ENCODE peak calls at places on chromosomes 7 and 10, in four cellular contexts. P is tibial artery, F is mesendoderm, Q is ovary. O is an unnamed sample.

GRCh38 chr10:46050956-46051355 is 4.9 kb upstream of the MSMB start:
- DNase-seq in P (no peak), F (no peak), Q (no peak), O (no peak)

GRCh38 chr7:20306499-20306946 is 24.2 kb upstream of the ITGB8 start:
- DNase-seq in P (no peak), F (peak; percentile 98), Q (peak; percentile 13), O (no peak)

GRCh38 chr7:75739796-75740672 is 1.3 kb upstream of the HIP1 start:
- DNase-seq in P (no peak), F (peak; percentile 81), Q (no peak), O (no peak)

GRCh38 chr7:39910108-39910869 is 39.8 kb upstream of the CDK13 start:
- DNase-seq in P (no peak), F (no peak), Q (no peak), O (no peak)

GRCh38 chr7:151349507-151349853 is 7.9 kb downstream of the NUB1 start:
- DNase-seq in P (no peak), F (no peak), Q (no peak), O (no peak)

GRCh38 chr10:71829171-71829570 is 21.9 kb downstream of the PSAP start:
- DNase-seq in P (peak; percentile 77), F (no peak), Q (no peak), O (peak; percentile 81)

GRCh38 chr10:12510566-12510965 is 161.2 kb downstream of the CAMK1D start:
- DNase-seq in P (no peak), F (peak; percentile 51), Q (no peak), O (no peak)

GRCh38 chr7:127251048-127251451 is 1.7 kb downstream of the GRM8 start:
- DNase-seq in P (no peak), F (no peak), Q (no peak), O (no peak)

GRCh38 chr10:4527281-4527960 is 298.6 kb upstream of the AKR1E2 start:
- DNase-seq in P (no peak), F (no peak), Q (no peak), O (no peak)

GRCh38 chr10:112295853-112296830 is 12.9 kb downstream of the TECTB start:
- DNase-seq in P (no peak), F (no peak), Q (no peak), O (no peak)

GRCh38 chr10:56911906-56912480 is 550.9 kb upstream of the ZWINT start:
- DNase-seq in P (no peak), F (no peak), Q (no peak), O (no peak)

GRCh38 chr10:129780158-129780557 is 183.9 kb downstream of the EBF3 start:
- DNase-seq in P (peak; percentile 7), F (no peak), Q (no peak), O (no peak)

GRCh38 chr10:1378473-1378872 is 322.3 kb downstream of the WDR37 start:
- DNase-seq in P (no peak), F (no peak), Q (no peak), O (peak; percentile 12)

GRCh38 chr7:16646427-16647081 is 573 bp downstream of the BZW2 start:
- DNase-seq in P (no peak), F (peak; percentile 32), Q (no peak), O (peak; percentile 88)

GRCh38 chr7:112509390-112509789 is 28.6 kb downstream of the LSMEM1 start:
- DNase-seq in P (no peak), F (no peak), Q (no peak), O (no peak)

GRCh38 chr10:67622506-67622905 is 73.5 kb downstream of the CTNNA3 start:
- DNase-seq in P (no peak), F (no peak), Q (no peak), O (no peak)

GRCh38 chr10:32377458-32378370 is 30.8 kb upstream of the EPC1 start:
- DNase-seq in P (no peak), F (peak; percentile 49), Q (no peak), O (no peak)

GRCh38 chr10:6669269-6669859 is 89.3 kb upstream of the PRKCQ start:
- DNase-seq in P (no peak), F (peak; percentile 53), Q (no peak), O (no peak)

GRCh38 chr7:26612742-26613141 is 251.6 kb downstream of the SKAP2 start:
- DNase-seq in P (no peak), F (no peak), Q (no peak), O (no peak)

GRCh38 chr7:34057956-34058355 is 152.6 kb downstream of the BMPER start:
- DNase-seq in P (no peak), F (no peak), Q (no peak), O (no peak)

GRCh38 chr10:79070091-79070610 is 1.4 kb downstream of the ZMIZ1 start:
- DNase-seq in P (no peak), F (peak; percentile 52), Q (peak; percentile 70), O (peak; percentile 53)

GRCh38 chr10:11724938-11725776 is 17.0 kb upstream of the ECHDC3 start:
- DNase-seq in P (no peak), F (peak; percentile 64), Q (no peak), O (no peak)

GRCh38 chr7:28953628-28954027 is 4.5 kb downstream of the TRIL start:
- DNase-seq in P (no peak), F (no peak), Q (no peak), O (no peak)

GRCh38 chr10:11713963-11714362 is 28.2 kb upstream of the ECHDC3 start:
- DNase-seq in P (no peak), F (no peak), Q (no peak), O (no peak)

GRCh38 chr7:152464312-152465117 is 28.7 kb upstream of the KMT2C start:
- DNase-seq in P (peak; percentile 62), F (peak; percentile 75), Q (peak; percentile 84), O (peak; percentile 96)

GRCh38 chr7:67462781-67463191 is 466.2 kb downstream of the TYW1 start:
- DNase-seq in P (no peak), F (no peak), Q (peak; percentile 69), O (peak; percentile 48)

GRCh38 chr10:98435178-98435577 is 11.6 kb downstream of the HPS1 start:
- DNase-seq in P (no peak), F (no peak), Q (no peak), O (no peak)

GRCh38 chr10:70932415-70933196 is 44.2 kb upstream of the PCBD1 start:
- DNase-seq in P (no peak), F (no peak), Q (no peak), O (no peak)

GRCh38 chr10:102673961-102674511 is 29.8 kb downstream of the TRIM8 start:
- DNase-seq in P (peak; percentile 68), F (peak; percentile 75), Q (peak; percentile 58), O (no peak)

GRCh38 chr10:12214763-12215218 is 18.8 kb downstream of the CDC123 start:
- DNase-seq in P (no peak), F (peak; percentile 51), Q (no peak), O (no peak)

GRCh38 chr10:86047588-86047987 is 319.0 kb downstream of the GRID1 start:
- DNase-seq in P (no peak), F (no peak), Q (no peak), O (no peak)

GRCh38 chr7:95527033-95527775 is 41.5 kb downstream of the ASB4 start:
- DNase-seq in P (peak; percentile 32), F (peak; percentile 79), Q (peak; percentile 61), O (peak; percentile 39)

GRCh38 chr10:110083884-110084283 is 76.1 kb downstream of the ADD3 start:
- DNase-seq in P (no peak), F (no peak), Q (no peak), O (no peak)

GRCh38 chr10:88707429-88708110 is 1.5 kb downstream of the LIPK start:
- DNase-seq in P (no peak), F (peak; percentile 35), Q (no peak), O (no peak)

GRCh38 chr10:22823109-22823508 is 104.7 kb upstream of the ARMC3 start:
- DNase-seq in P (no peak), F (no peak), Q (no peak), O (no peak)

GRCh38 chr7:104267701-104268368 is 60.0 kb upstream of the ORC5 start:
- DNase-seq in P (no peak), F (peak; percentile 11), Q (no peak), O (no peak)

GRCh38 chr7:22945584-22945983 is 68.3 kb downstream of the HYCC1 start:
- DNase-seq in P (no peak), F (no peak), Q (no peak), O (no peak)

GRCh38 chr10:12250181-12250580 is 54.2 kb downstream of the CDC123 start:
- DNase-seq in P (no peak), F (no peak), Q (no peak), O (no peak)

GRCh38 chr7:29017666-29018065 is 59.5 kb upstream of the TRIL start:
- DNase-seq in P (no peak), F (no peak), Q (no peak), O (no peak)

GRCh38 chr10:37535459-37536246 is 321.8 kb downstream of the ZNF248 start:
- DNase-seq in P (no peak), F (peak; percentile 44), Q (no peak), O (no peak)

GRCh38 chr10:37534166-37534565 is 323.2 kb downstream of the ZNF248 start:
- DNase-seq in P (no peak), F (no peak), Q (no peak), O (no peak)
- H3K27me3 ChIP-seq in P (no peaks in the 10 kb centered on the region), F (no peaks in the 10 kb centered on the region), Q (no peaks in the 10 kb centered on the region), O (no peaks in the 10 kb centered on the region)

GRCh38 chr7:35257251-35258124 is 3.6 kb upstream of the TBX20 start:
- DNase-seq in P (no peak), F (peak; percentile 63), Q (no peak), O (peak; percentile 72)
- H3K4me1 ChIP-seq in P (peaks cover 5% of the 10 kb centered on the region), F (peaks cover 5% of the 10 kb centered on the region), Q (peaks cover 5% of the 10 kb centered on the region), O (peaks cover 21% of the 10 kb centered on the region)

DNA sequence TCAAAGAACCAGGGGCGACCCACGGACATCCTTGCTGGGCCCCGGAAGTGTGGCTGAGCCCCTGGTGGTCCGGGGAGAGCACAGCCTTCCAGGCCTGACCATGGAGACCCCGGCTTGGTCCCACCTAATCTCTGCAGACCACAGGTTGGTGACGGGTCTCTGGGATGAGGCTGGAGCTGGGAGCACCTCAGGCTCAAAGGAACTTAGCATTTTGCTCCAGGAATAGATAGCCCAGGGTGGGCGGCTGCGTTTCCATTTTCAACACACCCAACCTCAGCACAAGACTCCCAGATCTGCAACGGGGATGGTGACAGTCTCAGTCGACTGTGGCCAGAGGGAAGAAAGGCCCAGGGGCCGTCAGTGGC is 58.5 kb downstream of the FOXL3 start:
- DNase-seq in P (no peak), F (no peak), Q (no peak), O (no peak)
- H3K27me3 ChIP-seq in P (peaks cover 18% of the 10 kb centered on the region), F (no peaks in the 10 kb centered on the region), Q (no peaks in the 10 kb centered on the region), O (no peaks in the 10 kb centered on the region)

GRCh38 chr10:77609781-77610272 is 27.8 kb downstream of the KCNMA1 start:
- DNase-seq in P (no peak), F (no peak), Q (no peak), O (no peak)
- H3K4me1 ChIP-seq in P (peaks cover 28% of the 10 kb centered on the region), F (no peaks in the 10 kb centered on the region), Q (peaks cover 2% of the 10 kb centered on the region), O (peaks cover 4% of the 10 kb centered on the region)

O was measured in upper lobe of left lung.